ENCODE peak calls at places on chromosomes 13 and 19, in six cellular contexts. J is SK-N-SH, N is fibroblast of lung, R is A549, Z is sigmoid colon, F is psoas muscle. G is an unnamed sample.

GRCh38 chr13:105363747-105364177 is 1171.7 kb downstream of the EFNB2 start:
- DNase-seq in J (peak; percentile 6), N (peak; percentile 6), R (no peak), Z (no peak), F (no peak), G (no peak)

GRCh38 chr13:60043262-60043661 is 120.5 kb downstream of the DIAPH3 start:
- DNase-seq in J (peak; percentile 5), N (peak; percentile 37), R (no peak), Z (no peak), F (no peak), G (no peak)

GRCh38 chr19:51064534-51065220 is at the start of gene KLK13:
- DNase-seq in J (no peak), N (no peak), R (peak; percentile 44), Z (no peak), F (no peak), G (no peak)

GRCh38 chr19:38975214-38975860 is at the start of gene FBXO17:
- DNase-seq in J (peak; percentile 90), N (peak; percentile 66), R (peak; percentile 84), Z (peak; percentile 81), F (peak; percentile 65), G (no peak)

GRCh38 chr19:12965017-12965811 is 4.2 kb upstream of the DAND5 start:
- DNase-seq in J (peak; percentile 89), N (peak; percentile 62), R (peak; percentile 53), Z (peak; percentile 88), F (peak; percentile 90), G (peak; percentile 27)

GRCh38 chr13:40377783-40378182 is 288.7 kb downstream of the FOXO1 start:
- DNase-seq in J (no peak), N (peak; percentile 48), R (no peak), Z (no peak), F (no peak), G (no peak)

GRCh38 chr19:17091758-17092333 is 16.3 kb downstream of the MYO9B start:
- DNase-seq in J (no peak), N (no peak), R (no peak), Z (no peak), F (peak; percentile 70), G (peak; percentile 16)

GRCh38 chr19:16944626-16945363 is 56.0 kb downstream of the F2RL3 start:
- DNase-seq in J (no peak), N (no peak), R (no peak), Z (no peak), F (no peak), G (peak; percentile 44)

GRCh38 chr19:17156296-17156946 is 58.7 kb upstream of the USE1 start:
- DNase-seq in J (no peak), N (no peak), R (no peak), Z (no peak), F (no peak), G (no peak)

GRCh38 chr19:21568816-21569496 is 63.6 kb downstream of the ZNF429 start:
- DNase-seq in J (no peak), N (peak; percentile 92), R (no peak), Z (peak; percentile 94), F (peak; percentile 78), G (peak; percentile 93)

GRCh38 chr13:36519432-36519831 is 87.1 kb downstream of the CCNA1 start:
- DNase-seq in J (no peak), N (no peak), R (no peak), Z (no peak), F (no peak), G (no peak)

GRCh38 chr19:53947624-53948023 is 15.1 kb upstream of the CACNG8 start:
- DNase-seq in J (peak; percentile 65), N (no peak), R (peak; percentile 67), Z (no peak), F (no peak), G (no peak)

GRCh38 chr19:19337120-19337519 is 16.5 kb downstream of the MAU2 start:
- DNase-seq in J (no peak), N (no peak), R (no peak), Z (no peak), F (no peak), G (no peak)

GRCh38 chr13:93794197-93794885 is 567.7 kb downstream of the GPC6 start:
- DNase-seq in J (no peak), N (no peak), R (no peak), Z (no peak), F (no peak), G (no peak)

GRCh38 chr13:92345627-92346026 is 881.0 kb upstream of the GPC6 start:
- DNase-seq in J (no peak), N (no peak), R (no peak), Z (no peak), F (no peak), G (no peak)

GRCh38 chr19:3185482-3186376 is at the start of gene NCLN:
- DNase-seq in J (peak; percentile 96), N (peak; percentile 95), R (peak; percentile 42), Z (peak; percentile 96), F (peak; percentile 97), G (peak; percentile 96)

GRCh38 chr13:69474286-69474685 is 633.3 kb upstream of the ATXN8OS start:
- DNase-seq in J (no peak), N (no peak), R (no peak), Z (no peak), F (no peak), G (no peak)

GRCh38 chr13:29428310-29428991 is 167.0 kb downstream of the SLC7A1 start:
- DNase-seq in J (peak; percentile 68), N (no peak), R (no peak), Z (no peak), F (peak; percentile 52), G (peak; percentile 20)

GRCh38 chr13:71864981-71865857 is 1.8 kb downstream of the DACH1 start:
- DNase-seq in J (peak; percentile 73), N (peak; percentile 51), R (no peak), Z (peak; percentile 55), F (peak; percentile 60), G (no peak)

GRCh38 chr19:4328243-4328990 is 10.2 kb downstream of the STAP2 start:
- DNase-seq in J (peak; percentile 99), N (peak; percentile 93), R (no peak), Z (peak; percentile 99), F (peak; percentile 99), G (peak; percentile 90)

GRCh38 chr19:17830567-17831418 is 9.5 kb upstream of the INSL3 start:
- DNase-seq in J (peak; percentile 99), N (peak; percentile 75), R (peak; percentile 89), Z (peak; percentile 89), F (peak; percentile 71), G (no peak)

GRCh38 chr19:55519461-55520311 is 17.2 kb downstream of the SBK2 start:
- DNase-seq in J (no peak), N (peak; percentile 70), R (peak; percentile 85), Z (no peak), F (no peak), G (no peak)

DNA sequence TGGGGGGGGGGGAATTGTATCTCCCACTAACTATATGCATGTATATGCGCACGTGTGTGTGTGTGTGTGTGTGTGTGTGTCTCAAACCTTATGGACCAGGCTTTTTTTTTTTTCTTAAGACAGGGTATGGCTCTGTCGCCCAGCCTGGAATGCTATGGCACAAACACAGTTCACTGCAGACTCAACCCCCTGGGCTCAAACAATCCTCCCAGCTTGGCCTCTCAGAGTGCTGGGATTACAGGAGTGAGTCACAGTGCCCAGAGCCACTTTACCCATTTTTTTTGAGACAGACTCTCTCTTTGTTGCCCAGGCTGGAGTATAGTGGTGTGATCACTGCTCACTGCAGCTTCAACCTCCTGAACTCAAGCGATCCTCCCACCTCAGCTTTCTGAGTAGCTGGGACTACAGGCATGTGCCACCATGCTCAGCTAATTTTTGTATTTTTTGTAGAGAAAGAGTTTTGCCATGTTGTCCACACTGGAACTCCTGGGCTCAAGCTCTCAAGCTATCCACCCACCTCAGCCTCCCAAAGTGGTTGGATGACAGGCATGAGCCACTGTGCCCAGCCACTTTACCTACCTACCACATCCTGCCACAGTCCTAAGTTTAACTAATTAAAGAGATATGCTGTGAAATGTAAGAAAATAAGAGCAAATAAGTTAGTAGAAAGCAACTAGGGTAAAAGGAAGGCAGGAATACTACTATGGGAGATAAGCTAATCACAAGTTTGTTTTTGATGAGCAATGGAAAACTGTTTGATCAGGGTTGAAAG is 2.4 kb downstream of the ZMYM5 start:
- DNase-seq in J (no peak), N (peak; percentile 55), R (no peak), Z (no peak), F (no peak), G (no peak)
- H3K27ac ChIP-seq in J (no peak overlapping the region), N (peak overlapping the region; percentile 67), R (peak overlapping the region; percentile 91), Z (peak overlapping the region; percentile 99), F (peak overlapping the region; percentile 94), G (no peak overlapping the region)

GRCh38 chr13:52345048-52345447 is 60.9 kb downstream of the THSD1 start:
- DNase-seq in J (no peak), N (peak; percentile 43), R (no peak), Z (no peak), F (no peak), G (no peak)

GRCh38 chr13:52348081-52348480 is 57.9 kb downstream of the THSD1 start:
- DNase-seq in J (no peak), N (peak; percentile 36), R (no peak), Z (no peak), F (no peak), G (no peak)

GRCh38 chr13:52345631-52346251 is 60.2 kb downstream of the THSD1 start:
- DNase-seq in J (no peak), N (no peak), R (no peak), Z (no peak), F (no peak), G (no peak)

GRCh38 chr13:52348983-52349780 is 56.8 kb downstream of the THSD1 start:
- DNase-seq in J (no peak), N (peak; percentile 62), R (peak; percentile 6), Z (no peak), F (no peak), G (no peak)

GRCh38 chr13:52344108-52344507 is 61.9 kb downstream of the THSD1 start:
- DNase-seq in J (no peak), N (peak; percentile 47), R (no peak), Z (no peak), F (no peak), G (no peak)
- H3K27ac ChIP-seq in J (no peak overlapping the region), N (peak overlapping the region; percentile 13), R (no peak overlapping the region), Z (no peak overlapping the region), F (no peak overlapping the region), G (no peak overlapping the region)

DNA sequence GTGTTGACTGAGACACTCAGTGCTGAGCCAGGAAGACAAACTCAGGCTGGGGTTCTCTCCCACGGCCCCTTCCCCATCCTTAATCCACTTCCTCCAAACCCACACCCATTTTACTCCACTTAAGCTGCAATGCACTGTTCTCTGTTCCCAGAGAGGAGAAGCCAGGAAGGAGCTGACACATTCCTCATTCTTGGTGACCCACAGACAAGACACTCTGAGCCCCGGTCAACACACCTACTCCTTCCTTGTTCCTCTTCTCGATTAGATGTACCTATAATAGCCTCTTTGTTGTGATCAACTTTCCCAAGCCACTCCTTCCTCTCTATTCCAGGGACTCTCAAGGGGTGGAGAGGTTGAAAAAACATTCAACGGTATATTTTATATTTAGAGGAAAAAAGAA is 47.1 kb downstream of the INSR start:
- DNase-seq in J (no peak), N (no peak), R (no peak), Z (no peak), F (no peak), G (no peak)
- H3K27ac ChIP-seq in J (no peak overlapping the region), N (no peak overlapping the region), R (no peak overlapping the region), Z (no peak overlapping the region), F (no peak overlapping the region), G (no peak overlapping the region)

DNA sequence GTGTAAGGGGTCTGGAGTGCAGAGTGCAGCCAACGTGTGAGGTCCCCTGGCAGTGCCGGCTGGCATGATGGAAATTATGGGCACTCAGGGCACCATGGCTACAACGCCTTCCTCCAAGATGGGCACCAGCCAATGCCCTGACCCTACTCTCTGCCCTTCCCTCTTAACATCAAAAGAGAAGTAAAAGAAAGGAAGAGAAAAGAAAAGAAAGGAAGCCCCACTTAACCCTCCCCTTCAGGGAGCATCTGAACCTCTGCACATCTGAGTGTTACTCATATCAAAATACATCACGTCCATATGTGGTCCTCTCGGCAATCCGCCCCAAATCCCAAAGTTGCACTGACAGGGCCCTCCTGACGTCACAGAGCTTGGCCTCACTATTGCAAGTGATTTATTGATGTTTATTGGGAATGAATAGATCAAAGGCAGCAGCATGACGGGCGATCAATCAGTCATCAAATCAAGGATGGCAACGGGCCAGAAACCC is 1.4 kb downstream of the TSHZ3 start:
- DNase-seq in J (no peak), N (peak; percentile 89), R (no peak), Z (peak; percentile 78), F (no peak), G (no peak)
- H3K27ac ChIP-seq in J (peak overlapping the region; percentile 74), N (peak overlapping the region; percentile 78), R (no peak overlapping the region), Z (peak overlapping the region; percentile 99), F (no peak overlapping the region), G (no peak overlapping the region)

G was measured in substantia nigra.